ENCODE peak calls at places on chromosomes 11 and 22, in five cellular contexts. S is lower lobe of right lung, Z is tibial nerve, W is IMR-90, X is HFF-Myc. L is an unnamed sample.

GRCh38 chr11:18752502-18752901 is 26.5 kb upstream of the IGSF22 start:
- DNase-seq in X (no peak), Z (no peak), S (no peak), W (no peak), L (no peak)

GRCh38 chr22:50314455-50315288 is 7.2 kb upstream of the PLXNB2 start:
- DNase-seq in Z (no peak), W (no peak), X (no peak), S (peak), L (no peak)

GRCh38 chr11:105573091-105573490 is 36.8 kb upstream of the GRIA4 start:
- DNase-seq in Z (no peak), W (peak), S (no peak), X (no peak), L (no peak)

GRCh38 chr22:30195245-30196140 is 51.1 kb downstream of the LIF start:
- DNase-seq in Z (no peak), X (no peak), W (peak), S (no peak), L (peak)

GRCh38 chr11:120326845-120327281 is 1.8 kb downstream of the TLCD5 start:
- DNase-seq in S (no peak), X (no peak), Z (no peak), W (peak), L (peak)

GRCh38 chr11:2207212-2207611 is 35.6 kb upstream of the TH start:
- DNase-seq in X (no peak), S (no peak), Z (peak), W (no peak), L (no peak)

GRCh38 chr11:6414874-6415328 is 4.0 kb downstream of the APBB1 start:
- DNase-seq in Z (no peak), W (no peak), X (no peak), S (no peak), L (no peak)

GRCh38 chr22:31561970-31562369 is 65.6 kb downstream of the SFI1 start:
- DNase-seq in W (no peak), X (no peak), S (no peak), Z (no peak), L (no peak)

GRCh38 chr11:14105446-14105845 is 142.9 kb downstream of the SPON1 start:
- DNase-seq in S (no peak), W (no peak), X (no peak), Z (no peak), L (no peak)

GRCh38 chr11:40338739-40339138 is 1120.7 kb downstream of the LRRC4C start:
- DNase-seq in S (no peak), X (peak), Z (no peak), W (peak), L (peak)
- TF ChIP-seq CTCF in S (no peak), X (no peak), Z (no peak), W (peak), L (no peak)

GRCh38 chr11:20611445-20611844 is 12.0 kb downstream of the SLC6A5 start:
- DNase-seq in Z (no peak), W (no peak), X (no peak), S (no peak), L (no peak)

GRCh38 chr11:20610825-20611224 is 11.4 kb downstream of the SLC6A5 start:
- DNase-seq in X (no peak), Z (no peak), S (no peak), W (no peak), L (peak)

GRCh38 chr11:20608938-20609337 is 9.5 kb downstream of the SLC6A5 start:
- DNase-seq in X (no peak), Z (no peak), S (no peak), W (no peak), L (no peak)

GRCh38 chr11:20611892-20612291 is 12.5 kb downstream of the SLC6A5 start:
- DNase-seq in S (no peak), W (no peak), X (no peak), Z (no peak), L (no peak)

GRCh38 chr11:20609727-20610707 is 10.6 kb downstream of the SLC6A5 start:
- DNase-seq in Z (peak), S (peak), W (peak), X (peak), L (peak)
- H3K4me3 ChIP-seq in Z (no peak), S (no peak), W (no peak), X (no peak), L (no peak)

GRCh38 chr11:65060913-65061408 is 2.6 kb upstream of the NAALADL1 start:
- DNase-seq in W (no peak), X (no peak), S (no peak), Z (no peak), L (peak)
- TF ChIP-seq CTCF in W (no peak), X (peak), S (peak), Z (no peak), L (peak)

GRCh38 chr22:36331912-36332622 is 55.7 kb downstream of the MYH9 start:
- DNase-seq in S (peak), W (peak), X (peak), Z (peak), L (no peak)
- H3K4me3 ChIP-seq in S (peak), W (no peak), X (no peak), Z (no peak), L (no peak)